ENCODE peak calls at places on chromosomes 2 and 18, in four cellular contexts. T is IMR-90, X is heart left ventricle, S is colonic mucosa. U is an unnamed sample.

GRCh38 chr2:240426797-240427721 is 8.4 kb upstream of the GPC1 start:
- DNase-seq in S (no peak), T (peak; percentile 85), X (no peak), U (no peak)

GRCh38 chr18:13420969-13421686 is 202.6 kb downstream of the LDLRAD4 start:
- DNase-seq in T (no peak), X (no peak), S (no peak), U (no peak)

GRCh38 chr2:83686863-83687262 is 772.2 kb downstream of the SUCLG1 start:
- DNase-seq in X (no peak), T (no peak), S (no peak), U (no peak)

GRCh38 chr2:104572856-104573255 is 281.1 kb upstream of the POU3F3 start:
- DNase-seq in T (no peak), X (no peak), S (no peak), U (peak; percentile 39)

GRCh38 chr2:151999058-151999457 is 99.8 kb downstream of the CACNB4 start:
- DNase-seq in S (peak; percentile 34), T (peak; percentile 34), X (no peak), U (no peak)

GRCh38 chr2:95054016-95054415 is 28.5 kb downstream of the MAL start:
- DNase-seq in T (no peak), S (no peak), X (no peak), U (no peak)

GRCh38 chr2:156436477-156437085 is 402 bp downstream of the GPD2 start:
- DNase-seq in S (peak; percentile 60), T (peak; percentile 32), X (no peak), U (no peak)

GRCh38 chr2:195124391-195125079 is 532.5 kb upstream of the SLC39A10 start:
- DNase-seq in T (no peak), X (peak; percentile 42), S (no peak), U (no peak)

GRCh38 chr2:66440011-66440542 is 5.2 kb downstream of the MEIS1 start:
- DNase-seq in T (no peak), S (no peak), X (peak; percentile 56), U (no peak)

GRCh38 chr2:43493954-43494353 is 101.9 kb downstream of the THADA start:
- DNase-seq in T (no peak), S (no peak), X (no peak), U (no peak)

GRCh38 chr2:191653669-191654402 is 24.1 kb upstream of the NABP1 start:
- DNase-seq in X (no peak), S (no peak), T (no peak), U (no peak)

GRCh38 chr2:24932715-24933114 is 12.7 kb upstream of the ADCY3 start:
- DNase-seq in S (no peak), X (no peak), T (no peak), U (no peak)

GRCh38 chr2:23199115-23199918 is 185.7 kb upstream of the KLHL29 start:
- DNase-seq in X (no peak), T (peak; percentile 38), S (no peak), U (no peak)

GRCh38 chr2:42872736-42873135 is 80.4 kb upstream of the HAAO start:
- DNase-seq in S (no peak), X (no peak), T (no peak), U (no peak)

GRCh38 chr2:174663572-174663971 is 66.0 kb upstream of the WIPF1 start:
- DNase-seq in X (no peak), S (no peak), T (no peak), U (no peak)

GRCh38 chr2:221205103-221205502 is 367.0 kb downstream of the EPHA4 start:
- DNase-seq in S (peak; percentile 22), T (no peak), X (no peak), U (no peak)

GRCh38 chr2:128422571-128422970 is 103.9 kb upstream of the HS6ST1 start:
- DNase-seq in T (peak; percentile 88), X (no peak), S (peak; percentile 4), U (peak; percentile 75)

GRCh38 chr18:44945847-44946490 is 265.3 kb downstream of the SETBP1 start:
- DNase-seq in X (no peak), S (no peak), T (no peak), U (no peak)

GRCh38 chr2:430280-431040 is 142.6 kb upstream of the ALKAL2 start:
- DNase-seq in X (no peak), T (no peak), S (no peak), U (peak; percentile 72)

GRCh38 chr2:9250498-9251153 is 44.0 kb downstream of the ASAP2 start:
- DNase-seq in X (no peak), S (peak; percentile 59), T (no peak), U (no peak)

GRCh38 chr2:153416071-153416470 is 62.5 kb downstream of the RPRM start:
- DNase-seq in S (no peak), T (no peak), X (no peak), U (no peak)

GRCh38 chr18:1455605-1456004 is 550.9 kb downstream of the ADCYAP1 start:
- DNase-seq in S (no peak), T (no peak), X (no peak), U (no peak)

GRCh38 chr2:112805542-112805941 is 21.2 kb upstream of the IL1A start:
- DNase-seq in X (no peak), T (no peak), S (no peak), U (no peak)

GRCh38 chr18:848062-848795 is 36.2 kb upstream of the YES1 start:
- DNase-seq in T (no peak), X (no peak), S (peak; percentile 81), U (no peak)

GRCh38 chr18:5884375-5884774 is 10.9 kb downstream of the TMEM200C start:
- DNase-seq in S (no peak), T (no peak), X (no peak), U (no peak)

GRCh38 chr2:36993841-36994620 is 27.7 kb upstream of the STRN start:
- DNase-seq in X (no peak), T (no peak), S (no peak), U (no peak)

GRCh38 chr2:89767581-89768435 is 1076.3 kb downstream of the RPIA start:
- DNase-seq in X (peak; percentile 74), S (no peak), T (no peak), U (no peak)

GRCh38 chr2:8409461-8410260 is 272.2 kb upstream of the ID2 start:
- DNase-seq in X (no peak), S (no peak), T (peak; percentile 23), U (no peak)

GRCh38 chr18:43847164-43848091 is 570.1 kb upstream of the SYT4 start:
- DNase-seq in X (no peak), S (no peak), T (peak; percentile 22), U (no peak)

GRCh38 chr2:152354909-152355308 is 19.9 kb downstream of the FMNL2 start:
- DNase-seq in S (no peak), X (no peak), T (no peak), U (no peak)

GRCh38 chr2:108106746-108107145 is 120.4 kb downstream of the SLC5A7 start:
- DNase-seq in S (no peak), X (no peak), T (no peak), U (no peak)

GRCh38 chr2:64453710-64454315 is at the start of gene LGALSL:
- DNase-seq in S (peak; percentile 88), T (peak; percentile 24), X (peak; percentile 89), U (peak; percentile 93)

GRCh38 chr2:174012347-174013309 is 47.5 kb upstream of the SP3 start:
- DNase-seq in S (peak; percentile 57), T (no peak), X (peak; percentile 89), U (peak; percentile 94)

GRCh38 chr18:59927246-59927825 is 27.5 kb downstream of the PMAIP1 start:
- DNase-seq in X (no peak), T (peak; percentile 66), S (no peak), U (no peak)

GRCh38 chr2:74026674-74027294 is 42.1 kb downstream of the TET3 start:
- DNase-seq in T (no peak), X (no peak), S (no peak), U (no peak)
- H3K4me1 ChIP-seq in T (peaks cover 2% of the 10 kb centered on the region), X (peaks cover 21% of the 10 kb centered on the region), S (peaks cover 4% of the 10 kb centered on the region), U (peaks cover 12% of the 10 kb centered on the region)

DNA sequence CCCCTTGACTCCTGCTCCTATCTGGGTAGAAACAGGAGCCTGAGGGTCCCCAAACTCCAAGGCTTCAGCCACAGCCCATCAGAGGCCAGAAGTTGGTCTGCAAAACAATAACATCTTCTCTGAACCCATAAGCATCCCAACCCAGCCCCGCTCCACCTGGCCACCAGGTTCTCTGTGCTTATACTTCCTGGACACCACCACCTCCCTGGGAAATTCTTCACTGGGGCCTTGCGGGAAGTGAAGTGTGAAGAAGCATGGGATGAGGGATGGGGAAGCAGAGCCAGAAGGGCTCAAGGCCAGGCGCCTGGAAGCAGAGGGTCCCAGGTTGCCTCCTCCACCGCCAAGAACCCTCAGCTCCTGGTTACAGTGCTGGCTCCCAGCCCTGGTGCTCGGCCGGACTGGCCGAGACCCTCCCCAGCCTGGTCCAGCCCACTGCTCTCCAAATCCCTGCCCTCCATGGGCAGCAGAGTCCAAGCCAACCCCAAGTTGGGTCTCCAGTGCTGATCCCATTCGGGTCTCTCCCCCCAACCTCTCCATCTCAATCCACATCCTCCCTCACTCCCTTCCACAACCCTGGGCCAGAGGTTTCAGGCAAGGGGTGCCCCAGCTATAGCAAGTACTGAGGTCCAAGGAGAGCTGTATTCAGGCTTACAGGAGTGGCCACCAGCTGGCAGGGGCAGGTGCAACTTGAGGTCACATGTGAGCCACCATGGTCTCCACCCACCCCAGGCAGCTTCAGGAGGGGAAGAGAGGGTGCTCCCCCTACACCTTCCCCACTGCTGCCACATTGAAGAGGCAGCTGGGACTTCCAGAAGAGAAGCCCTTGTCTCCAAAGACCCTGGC is 60.7 kb downstream of the TNS1 start:
- DNase-seq in S (no peak), T (no peak), X (no peak), U (no peak)
- H3K4me1 ChIP-seq in S (no peaks in the 10 kb centered on the region), T (peaks cover 36% of the 10 kb centered on the region), X (peaks cover 83% of the 10 kb centered on the region), U (peaks cover 54% of the 10 kb centered on the region)

GRCh38 chr2:118893100-118893499 is 45.7 kb upstream of the EN1 start:
- DNase-seq in X (no peak), S (no peak), T (no peak), U (peak; percentile 91)
- H3K4me1 ChIP-seq in X (no peaks in the 10 kb centered on the region), S (no peaks in the 10 kb centered on the region), T (no peaks in the 10 kb centered on the region), U (no peaks in the 10 kb centered on the region)

DNA sequence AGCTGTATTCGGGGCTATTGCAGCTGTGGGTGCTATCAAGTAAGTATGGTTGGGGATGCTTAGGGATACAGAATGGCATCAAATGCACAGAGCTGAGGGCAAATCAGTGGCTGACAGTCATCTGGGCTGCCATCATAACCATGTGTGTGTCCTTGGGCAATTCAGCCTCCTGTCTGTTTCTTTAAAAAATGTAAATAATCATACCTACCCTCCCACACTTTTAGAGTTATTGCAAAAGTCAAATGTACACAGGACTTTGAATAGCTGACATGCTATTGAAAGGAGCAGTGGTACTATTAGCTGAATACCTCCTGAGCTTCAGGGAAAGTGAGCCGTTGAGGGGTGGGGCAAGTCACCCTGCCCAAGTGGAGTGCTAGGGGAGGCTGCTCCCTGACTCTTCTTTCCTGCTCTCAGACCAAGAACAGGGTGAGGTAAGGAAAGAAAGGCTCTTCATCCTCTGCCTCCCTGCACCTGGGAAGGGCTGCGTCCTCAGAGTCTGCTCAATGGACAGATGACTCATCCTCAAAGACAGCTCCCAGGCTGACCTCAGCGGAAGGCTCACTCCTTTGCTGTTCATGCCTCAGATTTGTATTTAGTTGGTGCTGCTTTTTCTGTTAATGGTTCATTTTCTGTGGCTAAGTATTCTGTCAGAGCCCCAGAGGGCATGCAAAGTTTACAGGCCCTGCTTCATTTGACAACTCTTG is 54.9 kb upstream of the BZW1 start:
- DNase-seq in X (no peak), S (peak; percentile 48), T (peak; percentile 91), U (no peak)
- H3K4me1 ChIP-seq in X (no peaks in the 10 kb centered on the region), S (no peaks in the 10 kb centered on the region), T (peaks cover 14% of the 10 kb centered on the region), U (peaks cover 5% of the 10 kb centered on the region)

GRCh38 chr2:75605770-75606535 is 40.6 kb upstream of the MRPL19 start:
- DNase-seq in T (peak; percentile 97), X (no peak), S (no peak), U (peak; percentile 39)

GRCh38 chr2:75606851-75607798 is 39.5 kb upstream of the MRPL19 start:
- DNase-seq in S (no peak), X (no peak), T (peak; percentile 65), U (peak; percentile 88)

GRCh38 chr2:75602724-75603342 is 42.1 kb upstream of the EVA1A start:
- DNase-seq in X (no peak), T (peak; percentile 88), S (no peak), U (peak; percentile 60)

GRCh38 chr2:75603477-75603876 is 42.7 kb upstream of the EVA1A start:
- DNase-seq in T (no peak), S (no peak), X (no peak), U (no peak)

GRCh38 chr2:75604479-75604878 is 42.1 kb upstream of the MRPL19 start:
- DNase-seq in X (no peak), S (no peak), T (peak; percentile 31), U (no peak)
- H3K4me1 ChIP-seq in X (peaks cover 4% of the 10 kb centered on the region), S (no peaks in the 10 kb centered on the region), T (peaks cover 26% of the 10 kb centered on the region), U (peaks cover 3% of the 10 kb centered on the region)